ENCODE peak calls at places on chromosomes 12 and 14, in eight cellular contexts. S is upper lobe of right lung; Y is IMR-90; G is CD8-positive, alpha-beta memory T cell; M is left lung; V is tibial artery; H is cardiac muscle cell; R is Caco-2. Z is an unnamed sample. For H3K36me3 and H3K9me3, the result is how much of the 10 kb centered on the place peaks cover.

GRCh38 chr12:54605138-54605970 is 16.9 kb upstream of the PPP1R1A start:
- DNase-seq in S (no peak), Y (no peak), G (no peak), M (no peak), V (no peak), H (no peak), R (no peak), Z (no peak)

GRCh38 chr12:94535614-94535932 is 75.9 kb upstream of the CEP83 start:
- DNase-seq in S (no peak), Y (no peak), G (no peak), M (no peak), V (no peak), H (no peak), R (peak), Z (no peak)

GRCh38 chr14:99261916-99262787 is 9.8 kb downstream of the BCL11B start:
- DNase-seq in S (no peak), Y (no peak), G (peak), M (no peak), V (no peak), H (no peak), R (no peak), Z (no peak)

GRCh38 chr14:89648510-89648909 is 231.5 kb upstream of the FOXN3 start:
- DNase-seq in S (no peak), Y (no peak), G (no peak), M (no peak), V (no peak), H (no peak), R (peak), Z (no peak)

GRCh38 chr12:69475237-69475984 is 5.2 kb downstream of the FRS2 start:
- DNase-seq in S (no peak), Y (peak), G (no peak), M (no peak), V (no peak), H (peak), R (peak), Z (peak)

GRCh38 chr12:108080363-108080762 is 48.7 kb upstream of the WSCD2 start:
- DNase-seq in S (no peak), Y (no peak), G (no peak), M (no peak), V (no peak), H (no peak), R (no peak), Z (no peak)

GRCh38 chr12:77060883-77061240 is 4.5 kb downstream of the E2F7 start:
- DNase-seq in S (no peak), Y (no peak), G (no peak), M (no peak), V (no peak), H (no peak), R (no peak), Z (no peak)

GRCh38 chr12:19572920-19573558 is 133.7 kb downstream of the AEBP2 start:
- DNase-seq in S (no peak), Y (peak), G (no peak), M (no peak), V (no peak), H (peak), R (peak), Z (peak)

GRCh38 chr12:78555802-78556201 is 308.8 kb upstream of the SYT1 start:
- DNase-seq in S (no peak), Y (no peak), G (no peak), M (no peak), V (no peak), H (no peak), R (no peak), Z (no peak)

GRCh38 chr12:22935501-22935900 is 310.5 kb downstream of the ETNK1 start:
- DNase-seq in S (no peak), Y (no peak), G (no peak), M (no peak), V (no peak), H (no peak), R (no peak), Z (no peak)

GRCh38 chr14:77200406-77200985 is 18.9 kb downstream of the TMEM63C start:
- DNase-seq in S (no peak), Y (no peak), G (no peak), M (no peak), V (no peak), H (no peak), R (no peak), Z (no peak)

GRCh38 chr12:12689672-12690287 is 6.2 kb downstream of the GPR19 start:
- DNase-seq in S (no peak), Y (peak), G (no peak), M (no peak), V (no peak), H (no peak), R (no peak), Z (no peak)

GRCh38 chr12:44317651-44318126 is 481.8 kb downstream of the TMEM117 start:
- DNase-seq in S (no peak), Y (peak), G (no peak), M (no peak), V (no peak), H (peak), R (peak), Z (peak)

GRCh38 chr14:106694638-106695393 is 1168.4 kb downstream of the TMEM121 start:
- DNase-seq in S (no peak), Y (no peak), G (peak), M (no peak), V (no peak), H (no peak), R (peak), Z (no peak)

GRCh38 chr14:55071870-55072640 is 20.6 kb downstream of the MAPK1IP1L start:
- DNase-seq in S (no peak), Y (peak), G (no peak), M (no peak), V (no peak), H (peak), R (no peak), Z (no peak)

GRCh38 chr12:67579662-67580003 is 68.9 kb upstream of the DYRK2 start:
- DNase-seq in S (no peak), Y (no peak), G (no peak), M (no peak), V (no peak), H (no peak), R (no peak), Z (no peak)

GRCh38 chr14:52313493-52313881 is 625 bp upstream of the PTGER2 start:
- DNase-seq in S (no peak), Y (peak), G (no peak), M (no peak), V (no peak), H (peak), R (no peak), Z (no peak)

GRCh38 chr14:36503771-36504741 is 16.0 kb downstream of the NKX2-1 start:
- DNase-seq in S (peak), Y (no peak), G (no peak), M (no peak), V (no peak), H (no peak), R (no peak), Z (no peak)

GRCh38 chr12:89370850-89371249 is 18.5 kb upstream of the DUSP6 start:
- DNase-seq in S (no peak), Y (peak), G (no peak), M (no peak), V (no peak), H (peak), R (peak), Z (no peak)

GRCh38 chr14:33714527-33715222 is 236.2 kb downstream of the EGLN3 start:
- DNase-seq in S (no peak), Y (no peak), G (no peak), M (no peak), V (no peak), H (no peak), R (no peak), Z (no peak)

GRCh38 chr14:53663709-53664108 is 292.9 kb downstream of the BMP4 start:
- DNase-seq in S (no peak), Y (peak), G (no peak), M (no peak), V (no peak), H (peak), R (peak), Z (peak)

GRCh38 chr12:132044661-132045412 is 95.1 kb downstream of the EP400 start:
- DNase-seq in S (no peak), Y (no peak), G (no peak), M (no peak), V (no peak), H (no peak), R (no peak), Z (no peak)
- H3K36me3 ChIP-seq in S (half or more), Y (under half), G (half or more), M (under half), V (under half), H (under half), R (under half), Z (under half)

GRCh38 chr14:79325071-79325470 is 886.2 kb downstream of the DIO2 start:
- DNase-seq in S (no peak), Y (peak), G (no peak), M (peak), V (no peak), H (no peak), R (no peak), Z (no peak)

GRCh38 chr14:79325557-79325956 is 885.7 kb downstream of the DIO2 start:
- DNase-seq in S (no peak), Y (no peak), G (no peak), M (no peak), V (no peak), H (no peak), R (no peak), Z (no peak)

GRCh38 chr14:79318371-79318770 is 892.9 kb downstream of the DIO2 start:
- DNase-seq in S (no peak), Y (peak), G (no peak), M (no peak), V (no peak), H (peak), R (no peak), Z (no peak)

DNA sequence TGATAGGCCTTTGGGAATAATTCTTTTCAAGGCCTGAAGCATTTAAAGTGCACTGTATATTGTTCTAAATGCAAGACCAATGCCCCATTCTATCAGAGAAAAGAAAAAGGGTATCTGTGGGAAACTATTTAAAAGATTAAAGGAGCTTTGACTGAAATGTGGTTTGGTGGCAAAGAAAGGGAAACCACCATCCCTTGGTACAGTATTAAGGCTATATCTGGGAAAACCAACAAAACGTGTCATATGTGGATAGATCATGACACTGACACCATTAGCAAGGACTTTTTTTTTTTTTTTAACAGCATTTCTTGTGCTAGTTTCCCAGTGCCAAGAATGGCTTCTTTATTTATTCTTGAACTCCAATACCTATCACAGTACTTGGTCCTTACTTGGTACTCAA is 890.7 kb downstream of the DIO2 start:
- DNase-seq in S (no peak), Y (no peak), G (no peak), M (no peak), V (no peak), H (no peak), R (no peak), Z (no peak)
- H3K9me3 ChIP-seq in S (under half), Y (under half), G (under half), M (under half), V (under half), H (under half), R (under half), Z (under half)

GRCh38 chr14:101103321-101103901 is 199.9 kb upstream of the RTL1 start:
- DNase-seq in S (peak), Y (no peak), G (no peak), M (no peak), V (peak), H (no peak), R (no peak), Z (no peak)
- H3K4me3 ChIP-seq in S (no peak), Y (no peak), G (no peak), M (no peak), V (no peak), H (no peak), R (no peak), Z (no peak)

GRCh38 chr12:6834873-6835272 is 5.9 kb upstream of the GNB3 start:
- DNase-seq in S (no peak), Y (no peak), G (no peak), M (no peak), V (no peak), H (no peak), R (no peak), Z (no peak)
- H3K36me3 ChIP-seq in S (under half), Y (half or more), G (under half), M (under half), V (under half), H (under half), R (under half), Z (half or more)

DNA sequence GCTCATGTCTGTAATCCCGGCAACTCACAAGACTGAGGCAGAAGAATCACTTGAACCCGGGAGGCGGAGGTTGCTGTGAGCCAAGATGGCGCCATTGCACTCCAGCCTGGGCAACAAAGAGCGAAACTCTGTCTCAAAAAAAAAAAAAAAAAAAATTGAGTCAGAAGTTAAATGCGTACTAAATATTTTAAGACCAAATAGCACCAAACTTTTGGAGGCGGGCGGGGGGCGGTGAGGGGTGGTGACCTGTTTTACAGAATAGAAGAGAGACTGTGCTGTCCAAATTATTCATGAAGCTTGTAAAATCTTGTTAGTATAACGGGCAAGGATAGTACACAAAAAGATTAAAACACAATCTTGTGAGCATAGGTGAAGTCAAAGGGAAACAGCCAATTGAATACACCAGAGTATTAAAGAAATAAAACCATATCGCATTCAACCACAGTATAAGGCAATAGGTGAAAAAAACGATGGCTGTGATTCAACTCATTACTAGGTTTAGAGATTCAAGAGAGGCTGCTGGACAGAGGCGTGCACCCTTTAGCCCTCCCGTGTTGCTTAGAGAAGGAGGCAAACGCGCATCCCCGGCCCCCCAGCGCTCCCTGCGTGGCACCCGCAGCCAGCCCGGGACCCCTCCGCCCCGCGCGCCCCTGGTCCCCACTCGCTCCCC is 571 bp downstream of the ZNF891 start:
- DNase-seq in S (no peak), Y (peak), G (no peak), M (no peak), V (no peak), H (peak), R (no peak), Z (peak)
- H3K9me3 ChIP-seq in S (half or more), Y (under half), G (under half), M (half or more), V (half or more), H (under half), R (under half), Z (under half)

DNA sequence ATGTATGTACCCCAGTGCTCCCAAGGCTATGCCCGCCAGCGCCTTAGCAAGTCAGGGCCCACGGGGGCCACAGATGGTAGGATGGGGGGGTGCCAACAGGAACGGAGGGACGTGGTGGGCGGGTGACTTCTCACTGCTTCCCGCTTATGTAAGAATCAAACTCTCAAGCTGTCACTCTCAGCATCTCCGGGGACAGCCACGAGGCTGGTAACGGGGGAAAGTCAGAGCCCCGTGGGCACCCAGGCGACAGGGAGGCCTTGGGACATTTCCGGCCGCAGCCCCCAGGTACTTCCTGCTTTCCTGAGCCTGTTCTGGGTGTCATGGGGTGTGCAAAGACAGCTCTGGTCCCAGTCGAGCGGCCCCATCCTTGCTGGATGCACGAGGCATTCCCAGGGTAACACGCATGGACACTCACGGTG is 59.3 kb downstream of the TESC start:
- DNase-seq in S (no peak), Y (no peak), G (no peak), M (no peak), V (no peak), H (no peak), R (no peak), Z (no peak)
- H3K4me3 ChIP-seq in S (no peak), Y (no peak), G (no peak), M (no peak), V (no peak), H (no peak), R (no peak), Z (no peak)

Z was measured in HAP-1.